ENCODE peak calls at places on chromosomes 4 and X, in ten cellular contexts. Z is sigmoid colon, S is lower lobe of right lung, Q is cardiac muscle cell, D is colonic mucosa, G is psoas muscle, N is transverse colon, J is keratinocyte, E is choroid plexus epithelial cell, B is heart left ventricle. U is an unnamed sample.

GRCh38 chr4:53573696-53574095 is 17.6 kb downstream of the LNX1 start:
- DNase-seq in Z (no peak), S (no peak), Q (peak; percentile 14), D (no peak), G (no peak), N (no peak), J (no peak), E (no peak), B (no peak), U (no peak)

GRCh38 chrX:30653415-30654131 is at the start of gene GK:
- DNase-seq in Z (peak; percentile 64), S (peak; percentile 51), Q (no peak), D (no peak), G (peak; percentile 23), N (peak; percentile 19), J (no peak), E (no peak), B (no peak), U (peak; percentile 9)

GRCh38 chrX:114152130-114152529 is 431.8 kb upstream of the HTR2C start:
- DNase-seq in Z (no peak), S (no peak), Q (peak; percentile 71), D (no peak), G (no peak), N (no peak), J (peak; percentile 36), E (peak; percentile 35), B (no peak), U (no peak)

GRCh38 chr4:11632015-11632414 is 203.3 kb upstream of the HS3ST1 start:
- DNase-seq in Z (no peak), S (no peak), Q (no peak), D (no peak), G (no peak), N (no peak), J (peak; percentile 85), E (no peak), B (no peak), U (no peak)

GRCh38 chr4:8600686-8601085 is 8.1 kb downstream of the CPZ start:
- DNase-seq in Z (no peak), S (no peak), Q (no peak), D (no peak), G (no peak), N (no peak), J (no peak), E (no peak), B (no peak), U (no peak)

GRCh38 chrX:40145670-40146470 is 48.1 kb upstream of the BCOR start:
- DNase-seq in Z (no peak), S (no peak), Q (no peak), D (no peak), G (no peak), N (no peak), J (no peak), E (no peak), B (no peak), U (no peak)

GRCh38 chr4:137238456-137238855 is 293.8 kb downstream of the PCDH18 start:
- DNase-seq in Z (no peak), S (no peak), Q (no peak), D (no peak), G (no peak), N (no peak), J (no peak), E (no peak), B (no peak), U (no peak)

GRCh38 chr4:141124224-141124623 is 9.0 kb downstream of the RNF150 start:
- DNase-seq in Z (no peak), S (no peak), Q (no peak), D (no peak), G (no peak), N (no peak), J (no peak), E (no peak), B (no peak), U (no peak)

GRCh38 chr4:41600243-41600642 is 62.3 kb downstream of the LIMCH1 start:
- DNase-seq in Z (no peak), S (no peak), Q (no peak), D (no peak), G (no peak), N (no peak), J (no peak), E (no peak), B (no peak), U (no peak)

GRCh38 chrX:149461746-149462145 is 43.4 kb downstream of the IDS start:
- DNase-seq in Z (no peak), S (no peak), Q (no peak), D (no peak), G (no peak), N (no peak), J (no peak), E (no peak), B (no peak), U (no peak)

GRCh38 chr4:11487876-11488545 is 59.3 kb upstream of the HS3ST1 start:
- DNase-seq in Z (no peak), S (no peak), Q (peak; percentile 64), D (no peak), G (no peak), N (no peak), J (no peak), E (peak; percentile 41), B (no peak), U (no peak)

GRCh38 chrX:69024287-69024686 is 141.0 kb downstream of the PJA1 start:
- DNase-seq in Z (no peak), S (no peak), Q (no peak), D (no peak), G (no peak), N (no peak), J (no peak), E (no peak), B (no peak), U (no peak)

GRCh38 chrX:30308263-30309138 is 689 bp downstream of the NR0B1 start:
- DNase-seq in Z (no peak), S (peak; percentile 24), Q (peak; percentile 16), D (no peak), G (peak; percentile 20), N (no peak), J (no peak), E (peak; percentile 18), B (no peak), U (no peak)

GRCh38 chrX:2187352-2188115 is 313.2 kb downstream of the DHRSX start:
- DNase-seq in Z (no peak), S (no peak), Q (no peak), D (no peak), G (no peak), N (no peak), J (no peak), E (no peak), B (no peak), U (no peak)

GRCh38 chrX:2184089-2184488 is 316.7 kb downstream of the DHRSX start:
- DNase-seq in Z (no peak), S (no peak), Q (no peak), D (no peak), G (no peak), N (no peak), J (no peak), E (no peak), B (no peak), U (no peak)

GRCh38 chrX:2185341-2186082 is 315.3 kb downstream of the DHRSX start:
- DNase-seq in Z (no peak), S (no peak), Q (no peak), D (no peak), G (no peak), N (no peak), J (no peak), E (no peak), B (no peak), U (no peak)

GRCh38 chrX:2188840-2189239 is 311.9 kb downstream of the DHRSX start:
- DNase-seq in Z (no peak), S (no peak), Q (no peak), D (no peak), G (no peak), N (no peak), J (no peak), E (peak; percentile 13), B (no peak), U (no peak)

DNA sequence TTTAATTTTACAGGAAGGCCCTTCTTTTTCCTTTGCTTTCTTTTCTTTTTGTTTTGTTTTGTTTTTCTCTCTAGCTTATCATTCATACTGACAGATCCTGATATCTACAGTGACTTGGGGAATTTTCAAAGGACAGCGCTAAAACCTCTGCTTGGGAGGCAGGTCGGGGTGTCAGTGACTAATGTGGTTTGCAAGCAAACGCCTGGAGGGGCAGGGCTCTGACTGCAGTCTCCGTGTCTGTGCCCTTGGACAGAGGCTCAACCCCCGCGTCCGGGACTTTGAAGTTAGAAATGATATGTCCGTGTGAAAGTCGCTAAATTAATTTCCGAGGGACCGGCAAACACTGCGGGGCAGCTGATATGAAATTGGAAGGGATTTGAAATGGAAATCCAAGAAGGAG is 312.5 kb downstream of the DHRSX start:
- DNase-seq in Z (no peak), S (no peak), Q (no peak), D (no peak), G (no peak), N (no peak), J (no peak), E (peak; percentile 33), B (no peak), U (no peak)
- TF ChIP-seq CTCF in Z (no peak), S (no peak), Q (no peak), D (no peak), G (no peak), N (no peak), J (no peak), E (no peak), B (no peak), U (no peak)

GRCh38 chr4:1171306-1172227 is 816 bp downstream of the SPON2 start:
- DNase-seq in Z (peak; percentile 71), S (no peak), Q (peak; percentile 45), D (peak; percentile 27), G (peak; percentile 45), N (peak; percentile 50), J (no peak), E (peak; percentile 57), B (no peak), U (no peak)
- TF ChIP-seq CTCF in Z (no peak), S (no peak), Q (no peak), D (no peak), G (no peak), N (no peak), J (no peak), E (peak; percentile 3), B (no peak), U (no peak)

GRCh38 chrX:110536788-110537187 is 178.1 kb downstream of the RTL9 start:
- DNase-seq in Z (no peak), S (no peak), Q (no peak), D (no peak), G (no peak), N (no peak), J (no peak), E (no peak), B (no peak), U (no peak)
- TF ChIP-seq CTCF in Z (no peak), S (no peak), Q (no peak), D (no peak), G (no peak), N (no peak), J (no peak), E (no peak), B (no peak), U (no peak)

DNA sequence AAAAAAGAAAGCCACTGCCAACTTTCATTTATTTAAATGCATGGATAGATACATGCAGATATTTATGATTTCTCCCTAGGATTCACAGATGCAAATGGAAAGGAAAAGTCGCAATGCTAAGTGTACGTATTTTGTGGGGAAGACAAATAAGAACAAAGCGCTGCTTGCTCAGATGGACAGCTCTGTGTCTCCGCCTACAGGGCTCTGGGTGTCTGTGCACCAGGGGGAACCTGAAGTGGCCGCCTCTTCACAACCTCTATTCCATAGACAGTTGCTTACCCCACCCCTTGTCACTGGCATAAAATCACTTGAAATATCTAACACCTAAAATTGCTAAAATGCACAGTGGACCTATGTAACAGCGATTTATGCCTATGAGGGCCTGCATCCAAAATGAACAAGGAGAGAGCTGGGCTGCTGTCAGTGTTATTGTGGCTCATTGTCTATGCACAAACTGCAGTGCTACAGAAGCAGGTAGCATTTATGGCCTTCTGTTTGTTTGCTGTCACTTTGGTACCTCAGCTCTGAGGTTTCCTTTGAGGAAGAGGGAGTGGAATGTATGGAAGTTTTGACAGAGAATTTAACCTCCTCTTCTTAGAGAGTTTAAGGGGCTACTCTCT is 58.6 kb upstream of the PAGE1 start:
- DNase-seq in Z (peak; percentile 64), S (peak; percentile 43), Q (peak; percentile 44), D (peak; percentile 27), G (peak; percentile 20), N (peak; percentile 14), J (no peak), E (peak; percentile 63), B (no peak), U (peak; percentile 28)
- TF ChIP-seq CTCF in Z (no peak), S (peak; percentile 65), Q (peak; percentile 68), D (peak; percentile 77), G (peak; percentile 71), N (peak; percentile 54), J (peak; percentile 80), E (peak; percentile 83), B (peak; percentile 53), U (peak; percentile 59)

U was measured in MM.1S.